ENCODE peak calls at places on chromosomes 13 and 19, in four cellular contexts. T, N, U and R are unnamed samples.
A peak's percentile ranks its signal among the peaks of the same experiment; 100 is the strongest.

GRCh38 chr13:39036212-39036611 is 1.7 kb downstream of the PROSER1 start:
- DNase-seq in T (peak; percentile 15), U (peak; percentile 12), N (peak; percentile 26), R (peak; percentile 41)

GRCh38 chr19:37329686-37330085 is 41.2 kb upstream of the ZNF527 start:
- DNase-seq in T (no peak), N (peak; percentile 16), U (no peak), R (peak; percentile 9)

GRCh38 chr13:79548886-79549285 is 67.9 kb downstream of the NDFIP2 start:
- DNase-seq in U (no peak), N (peak; percentile 26), T (no peak), R (no peak)

GRCh38 chr13:42110410-42111155 is 62.1 kb downstream of the DGKH start:
- DNase-seq in N (peak; percentile 83), T (peak; percentile 78), U (peak; percentile 70), R (peak; percentile 82)

GRCh38 chr19:33377586-33378475 is 4.3 kb downstream of the CEBPG start:
- DNase-seq in U (no peak), N (no peak), T (no peak), R (no peak)

GRCh38 chr13:26423634-26424033 is 133.8 kb upstream of the WASF3 start:
- DNase-seq in N (no peak), T (no peak), U (no peak), R (no peak)

GRCh38 chr13:27168086-27168485 is 3.5 kb downstream of the USP12 start:
- DNase-seq in U (no peak), T (peak; percentile 26), N (no peak), R (no peak)

GRCh38 chr13:35475131-35475959 is 1.1 kb downstream of the MAB21L1 start:
- DNase-seq in N (no peak), T (no peak), U (no peak), R (peak; percentile 1)

GRCh38 chr19:52535831-52536800 is 8.6 kb downstream of the ZNF808 start:
- DNase-seq in N (no peak), T (no peak), U (peak; percentile 85), R (peak; percentile 70)

GRCh38 chr13:26465514-26465913 is 92.0 kb upstream of the WASF3 start:
- DNase-seq in U (no peak), T (peak; percentile 51), N (no peak), R (no peak)

GRCh38 chr19:13885826-13886365 is 9.0 kb downstream of the NANOS3 start:
- DNase-seq in N (no peak), T (no peak), U (no peak), R (no peak)

GRCh38 chr13:49086711-49087110 is 111.0 kb downstream of the FNDC3A start:
- DNase-seq in N (peak; percentile 78), U (no peak), T (peak; percentile 66), R (peak; percentile 9)

GRCh38 chr13:21825186-21825585 is 154.3 kb downstream of the FGF9 start:
- DNase-seq in T (no peak), N (no peak), U (no peak), R (no peak)

GRCh38 chr19:2291185-2291751 is 9.3 kb upstream of the PEAK3 start:
- DNase-seq in N (no peak), T (no peak), U (no peak), R (no peak)

GRCh38 chr19:16001481-16002312 is 52.9 kb downstream of the OR10H4 start:
- DNase-seq in N (peak; percentile 15), U (peak; percentile 57), T (peak; percentile 20), R (peak; percentile 48)

GRCh38 chr13:20609145-20609544 is 42.2 kb downstream of the IFT88 start:
- DNase-seq in U (no peak), T (peak; percentile 22), N (peak; percentile 70), R (no peak)

GRCh38 chr19:41376998-41377365 is 649 bp downstream of the TMEM91 start:
- DNase-seq in T (no peak), U (no peak), N (no peak), R (no peak)

GRCh38 chr19:3565177-3565576 is 7.6 kb upstream of the HMG20B start:
- DNase-seq in T (peak; percentile 92), U (no peak), N (peak; percentile 68), R (peak; percentile 66)

GRCh38 chr19:1998712-1999708 is 16.5 kb downstream of the BTBD2 start:
- DNase-seq in N (no peak), U (no peak), T (no peak), R (no peak)

GRCh38 chr13:100338265-100338664 is 249.4 kb downstream of the PCCA start:
- DNase-seq in N (no peak), U (no peak), T (no peak), R (no peak)

GRCh38 chr13:23915308-23915707 is 18.0 kb upstream of the C1QTNF9B start:
- DNase-seq in N (peak; percentile 83), U (no peak), T (no peak), R (peak; percentile 24)

GRCh38 chr13:111184685-111185401 is 69.7 kb downstream of the ARHGEF7 start:
- DNase-seq in N (no peak), U (peak; percentile 62), T (no peak), R (no peak)

GRCh38 chr13:20387441-20387971 is 138.2 kb downstream of the CRYL1 start:
- DNase-seq in U (no peak), N (peak; percentile 95), T (peak; percentile 85), R (peak; percentile 85)